ENCODE peak calls at places on chromosomes 2 and 18, in eight cellular contexts. G is cardiac muscle cell, B is cardiac fibroblast, K is stomach, P is epithelial cell of esophagus, F is fibroblast of the aortic adventitia, M is esophagus squamous epithelium, Q is PC-9. A is an unnamed sample.

GRCh38 chr18:11324510-11324909 is 175.1 kb upstream of the PIEZO2 start:
- DNase-seq in F (peak), B (peak), M (no peak), K (no peak), G (peak), Q (no peak), P (no peak), A (no peak)

GRCh38 chr2:18625563-18625962 is 36.2 kb upstream of the NT5C1B start:
- DNase-seq in M (no peak), P (no peak), K (no peak), B (peak), F (no peak), G (no peak), Q (no peak), A (no peak)

GRCh38 chr2:21333694-21334093 is 209.9 kb downstream of the TDRD15 start:
- DNase-seq in B (no peak), G (no peak), F (no peak), Q (no peak), K (no peak), M (no peak), P (no peak), A (no peak)

GRCh38 chr2:99970292-99970868 is 172.0 kb downstream of the AFF3 start:
- DNase-seq in F (no peak), B (peak), P (peak), M (no peak), K (no peak), Q (no peak), G (no peak), A (no peak)

GRCh38 chr2:119136093-119136492 is 22.5 kb downstream of the C1QL2 start:
- DNase-seq in G (no peak), M (no peak), Q (no peak), P (no peak), B (no peak), K (no peak), F (no peak), A (no peak)

GRCh38 chr18:68916734-68917133 is 118.9 kb downstream of the CCDC102B start:
- DNase-seq in B (peak), F (no peak), P (peak), G (peak), M (no peak), K (no peak), Q (no peak), A (no peak)

GRCh38 chr2:217996345-217996744 is 6.5 kb downstream of the TNS1 start:
- DNase-seq in M (no peak), K (no peak), F (peak), Q (peak), G (peak), B (peak), P (peak), A (no peak)

GRCh38 chr2:127605691-127606277 is 40.2 kb upstream of the GPR17 start:
- DNase-seq in G (no peak), P (no peak), M (no peak), Q (no peak), K (peak), B (no peak), F (no peak), A (no peak)

GRCh38 chr2:149767516-149767974 is 180.0 kb upstream of the MMADHC start:
- DNase-seq in P (peak), M (no peak), Q (no peak), K (no peak), B (peak), G (peak), F (peak), A (no peak)

GRCh38 chr2:127106998-127107621 is at the start of gene BIN1:
- DNase-seq in B (peak), Q (peak), G (peak), F (peak), P (peak), K (peak), M (no peak), A (no peak)

GRCh38 chr2:238929242-238930081 is 81.6 kb downstream of the TWIST2 start:
- DNase-seq in P (no peak), G (peak), F (peak), K (peak), Q (no peak), M (no peak), B (peak), A (no peak)

GRCh38 chr2:101827246-101827645 is 129.7 kb downstream of the MAP4K4 start:
- DNase-seq in Q (peak), K (no peak), B (peak), G (peak), F (peak), M (no peak), P (peak), A (no peak)

GRCh38 chr2:176589956-176590509 is 320.8 kb downstream of the MTX2 start:
- DNase-seq in F (no peak), P (no peak), Q (no peak), G (peak), B (peak), K (no peak), M (no peak), A (no peak)

GRCh38 chr2:239150125-239151011 is 250.5 kb downstream of the HDAC4 start:
- DNase-seq in Q (peak), K (peak), F (no peak), M (no peak), P (no peak), B (no peak), G (no peak), A (no peak)

GRCh38 chr2:63287961-63288360 is 237.3 kb downstream of the OTX1 start:
- DNase-seq in K (no peak), F (no peak), P (no peak), Q (no peak), M (no peak), B (no peak), G (no peak), A (no peak)

GRCh38 chr18:61951396-61951795 is 58.6 kb upstream of the RNF152 start:
- DNase-seq in P (no peak), Q (no peak), F (no peak), B (no peak), G (no peak), M (no peak), K (no peak), A (no peak)

GRCh38 chr18:61948842-61949438 is 56.1 kb upstream of the RNF152 start:
- DNase-seq in Q (no peak), K (no peak), G (no peak), P (no peak), B (no peak), F (no peak), M (no peak), A (no peak)

GRCh38 chr18:61949946-61950345 is 57.1 kb upstream of the RNF152 start:
- DNase-seq in G (peak), M (no peak), B (peak), K (no peak), F (peak), P (peak), Q (no peak), A (no peak)

GRCh38 chr18:61948196-61948800 is 55.5 kb upstream of the RNF152 start:
- DNase-seq in M (no peak), K (no peak), G (peak), B (peak), P (peak), F (peak), Q (no peak), A (no peak)

GRCh38 chr18:61950371-61950770 is 57.6 kb upstream of the RNF152 start:
- DNase-seq in M (no peak), F (no peak), P (no peak), B (no peak), K (no peak), Q (no peak), G (no peak), A (no peak)
- TF ChIP-seq CTCF in M (no peak), F (no peak), P (no peak), B (no peak), K (no peak), Q (no peak), G (no peak), A (no peak)

GRCh38 chr2:75003276-75003675 is 44.8 kb downstream of the POLE4 start:
- DNase-seq in Q (no peak), B (no peak), P (no peak), M (no peak), K (no peak), G (peak), F (peak), A (no peak)

GRCh38 chr2:74999464-74999863 is 41.0 kb downstream of the POLE4 start:
- DNase-seq in Q (no peak), P (no peak), G (no peak), B (no peak), K (no peak), F (no peak), M (no peak), A (no peak)

GRCh38 chr2:75006041-75006440 is 47.6 kb downstream of the POLE4 start:
- DNase-seq in F (no peak), B (no peak), K (no peak), Q (no peak), P (no peak), M (no peak), G (no peak), A (no peak)

GRCh38 chr2:75003773-75004172 is 45.3 kb downstream of the POLE4 start:
- DNase-seq in F (peak), B (no peak), Q (no peak), G (peak), P (no peak), K (no peak), M (no peak), A (no peak)

DNA sequence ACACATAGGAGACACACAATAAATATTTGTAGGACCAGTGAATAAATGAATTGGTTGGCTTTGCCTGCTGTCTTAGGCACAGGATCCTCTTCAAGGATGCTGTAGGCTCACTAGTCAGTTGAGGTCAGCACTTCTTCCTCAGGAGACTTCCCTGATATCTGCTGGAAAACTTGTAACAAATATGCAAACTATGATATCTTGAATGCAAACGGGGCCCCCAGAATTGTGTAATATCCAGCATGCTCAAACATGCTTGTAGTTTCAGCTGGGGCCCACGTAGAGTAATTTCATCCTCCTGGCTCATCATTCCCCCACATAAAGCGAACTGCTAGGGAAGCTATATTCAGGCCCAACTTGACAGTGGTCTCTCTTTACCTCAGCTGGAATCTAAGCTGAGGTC is 43.6 kb downstream of the POLE4 start:
- DNase-seq in Q (no peak), K (no peak), F (peak), P (peak), M (no peak), G (peak), B (peak), A (no peak)
- H3K4me3 ChIP-seq in Q (no peak), K (no peak), F (no peak), P (no peak), M (no peak), G (no peak), B (no peak), A (no peak)

GRCh38 chr2:15584767-15585469 is 6.8 kb upstream of the DDX1 start:
- DNase-seq in F (peak), K (no peak), B (peak), M (no peak), P (peak), Q (no peak), G (peak), A (no peak)

GRCh38 chr2:15584316-15584715 is 7.4 kb upstream of the DDX1 start:
- DNase-seq in F (no peak), Q (no peak), G (no peak), B (no peak), M (no peak), K (no peak), P (no peak), A (no peak)

GRCh38 chr2:15591373-15591691 is 336 bp upstream of the DDX1 start:
- DNase-seq in Q (no peak), K (no peak), F (no peak), M (no peak), G (no peak), B (no peak), P (no peak), A (no peak)

GRCh38 chr2:15591692-15592463 is at the start of gene DDX1:
- DNase-seq in K (peak), F (peak), Q (peak), P (peak), B (peak), G (peak), M (peak), A (peak)

GRCh38 chr2:15588329-15588919 is 3.2 kb upstream of the DDX1 start:
- DNase-seq in M (no peak), G (peak), F (peak), K (peak), B (peak), P (peak), Q (peak), A (no peak)
- TF ChIP-seq CTCF in M (no peak), G (peak), F (peak), K (peak), B (peak), P (peak), Q (peak), A (peak)

GRCh38 chr2:232925769-232926163 is 55.7 kb downstream of the SNORC start:
- DNase-seq in F (no peak), G (no peak), M (no peak), Q (no peak), K (no peak), B (no peak), P (no peak), A (no peak)

GRCh38 chr2:232927793-232928563 is 57.9 kb downstream of the SNORC start:
- DNase-seq in F (no peak), Q (peak), B (no peak), G (no peak), M (no peak), P (no peak), K (no peak), A (no peak)

GRCh38 chr2:232925153-232925768 is 55.2 kb downstream of the SNORC start:
- DNase-seq in K (no peak), M (no peak), F (no peak), P (peak), B (no peak), Q (no peak), G (no peak), A (no peak)

GRCh38 chr2:232927041-232927792 is 57.2 kb downstream of the SNORC start:
- DNase-seq in G (no peak), F (peak), M (no peak), P (no peak), K (no peak), Q (no peak), B (peak), A (no peak)

DNA sequence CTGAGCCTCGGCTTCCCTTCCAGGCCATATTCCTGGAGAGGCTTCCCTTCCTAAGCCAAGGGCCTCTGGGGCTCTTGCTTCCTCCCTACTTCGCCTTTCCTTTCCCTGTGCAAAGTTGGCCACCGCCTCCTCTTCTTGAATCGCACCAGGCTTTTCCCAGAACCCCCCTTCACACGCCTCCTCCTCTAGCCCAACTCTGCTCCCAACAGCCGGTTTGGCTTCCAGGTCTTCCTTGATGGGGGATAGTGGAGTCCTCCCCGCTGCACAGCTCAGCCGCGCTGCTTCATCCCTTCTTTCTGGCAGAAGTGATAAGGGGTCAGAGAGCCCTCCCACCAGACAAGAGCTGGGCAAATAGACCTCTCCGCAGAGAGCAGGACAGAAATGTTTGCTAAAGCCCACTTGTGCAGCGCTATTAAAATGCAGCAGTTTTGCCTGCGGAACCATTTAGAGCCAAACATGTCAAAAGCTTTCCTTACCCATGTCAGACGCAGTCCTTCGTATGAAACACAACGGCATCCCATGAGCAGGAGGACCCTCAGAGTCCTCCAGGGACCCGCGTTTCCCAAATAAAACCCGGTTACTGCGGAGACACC is 56.5 kb downstream of the SNORC start:
- DNase-seq in M (no peak), P (no peak), F (peak), Q (no peak), B (peak), G (no peak), K (no peak), A (no peak)
- H3K4me3 ChIP-seq in M (peak), P (no peak), F (peak), Q (no peak), B (no peak), G (no peak), K (peak), A (no peak)